ENCODE peak calls at places on chromosomes 4 and X, in seven cellular contexts. Q is activated B cell treated with CpG ODN at 0.5 μM for 24 hours, V is ovary, U is pulmonary artery endothelial cell, B is D341Med, D is cardiac fibroblast, T is H9. E is an unnamed sample.

GRCh38 chr4:41141910-41142309 is 72.4 kb downstream of the APBB2 start:
- DNase-seq in U (peak), T (no peak), B (no peak), D (peak), V (no peak), Q (no peak), E (peak)

GRCh38 chr4:151882072-151882803 is 121.4 kb upstream of the GATB start:
- DNase-seq in B (no peak), Q (no peak), D (no peak), V (no peak), T (no peak), U (no peak), E (no peak)

GRCh38 chrX:42505057-42505456 is 272.9 kb downstream of the PPP1R2C start:
- DNase-seq in Q (no peak), B (no peak), T (peak), D (no peak), U (no peak), V (no peak), E (no peak)

GRCh38 chr4:112517067-112517588 is 1.1 kb upstream of the NEUROG2 start:
- DNase-seq in V (no peak), T (peak), B (no peak), Q (peak), D (no peak), U (no peak), E (no peak)

GRCh38 chr4:3392319-3392718 is 49.4 kb upstream of the HGFAC start:
- DNase-seq in T (peak), B (no peak), D (no peak), Q (no peak), U (no peak), V (no peak), E (peak)

GRCh38 chr4:2860391-2861348 is 17.0 kb downstream of the ADD1 start:
- DNase-seq in V (no peak), T (peak), Q (no peak), D (peak), U (no peak), B (no peak), E (no peak)

GRCh38 chrX:133600536-133600935 is 185.2 kb upstream of the GPC4 start:
- DNase-seq in T (no peak), V (no peak), Q (no peak), U (no peak), B (no peak), D (no peak), E (no peak)

GRCh38 chrX:1537031-1537715 is at the start of gene P2RY8:
- DNase-seq in D (peak), T (no peak), U (no peak), V (peak), B (no peak), Q (peak), E (no peak)

E was measured in kidney glomerular epithelial cell.